ENCODE peak calls at places on chromosomes 16 and 17, in seven cellular contexts. O is Ammon's horn; E is iPS-NIHi11; Z is AML-193; V is cerebellar cortex; I is IMR-90; C is activated naive CD4-positive, alpha-beta T cell treated with Interleukin-2 at 50 U/mL for 16 hours. H is an unnamed sample.

GRCh38 chr17:9021985-9022552 is 759 bp downstream of the NTN1 start:
- DNase-seq in O (no peak), I (peak; percentile 4), C (peak; percentile 4), V (no peak), E (peak; percentile 64), Z (no peak), H (no peak)

GRCh38 chr17:78890111-78890897 is 12.7 kb downstream of the CEP295NL start:
- DNase-seq in I (no peak), Z (peak; percentile 76), O (peak; percentile 84), E (no peak), V (no peak), C (peak; percentile 46), H (no peak)

GRCh38 chr16:85395207-85395912 is 217.8 kb upstream of the GSE1 start:
- DNase-seq in E (peak; percentile 73), I (peak; percentile 98), C (no peak), V (no peak), O (no peak), Z (no peak), H (peak; percentile 74)

GRCh38 chr17:2982854-2983636 is 80.4 kb downstream of the OR1D5 start:
- DNase-seq in C (no peak), I (peak; percentile 89), V (no peak), E (no peak), O (peak; percentile 92), Z (no peak), H (no peak)

GRCh38 chr16:67939507-67940435 is 3.1 kb upstream of the PSMB10 start:
- DNase-seq in C (peak; percentile 34), I (no peak), V (no peak), O (no peak), Z (no peak), E (no peak), H (no peak)

GRCh38 chr16:4200000-4200780 is 41.7 kb downstream of the SRL start:
- DNase-seq in I (peak; percentile 60), O (peak; percentile 30), V (peak; percentile 28), E (peak; percentile 75), C (peak; percentile 21), Z (peak; percentile 40), H (peak; percentile 71)

GRCh38 chr16:49350265-49351103 is 23.1 kb upstream of the C16orf78 start:
- DNase-seq in C (peak; percentile 33), I (peak; percentile 34), V (peak; percentile 89), E (peak; percentile 83), O (peak; percentile 69), Z (peak; percentile 16), H (peak; percentile 62)

GRCh38 chr16:6035161-6035560 is 937.6 kb upstream of the EEF2KMT start:
- DNase-seq in C (no peak), I (no peak), E (no peak), V (peak; percentile 71), O (no peak), Z (no peak), H (no peak)